ENCODE peak calls at places on chromosomes 2 and 18, in six cellular contexts. W is HepG2, M is A549, T is IMR-90, D is K562, I is GM12878. Y is an unnamed sample.

GRCh38 chr2:174597347-174598047 is at the start of gene WIPF1:
- DNase-seq in I (peak; percentile 93), M (no peak), T (peak; percentile 86), W (no peak), D (no peak), Y (no peak)

GRCh38 chr18:49178736-49179135 is 228.0 kb upstream of the SMAD7 start:
- DNase-seq in M (peak; percentile 10), D (peak; percentile 25), W (peak; percentile 36), I (no peak), T (peak; percentile 23), Y (peak; percentile 39)

GRCh38 chr2:241237047-241237446 is 48.6 kb downstream of the ANO7 start:
- DNase-seq in W (no peak), M (no peak), D (no peak), T (no peak), I (no peak), Y (no peak)

GRCh38 chr2:152254486-152254885 is 78.9 kb upstream of the STAM2 start:
- DNase-seq in M (no peak), T (no peak), W (no peak), I (no peak), D (no peak), Y (no peak)

GRCh38 chr2:220835563-220835962 is 736.5 kb downstream of the EPHA4 start:
- DNase-seq in W (no peak), I (no peak), T (peak; percentile 72), D (no peak), M (no peak), Y (no peak)

GRCh38 chr18:48667276-48668254 is 128.7 kb downstream of the CTIF start:
- DNase-seq in T (peak; percentile 49), D (no peak), I (no peak), W (peak; percentile 23), M (no peak), Y (peak; percentile 76)

GRCh38 chr2:209321581-209321980 is 102.3 kb upstream of the MAP2 start:
- DNase-seq in W (no peak), T (no peak), I (no peak), D (no peak), M (no peak), Y (no peak)

GRCh38 chr2:113886479-113887383 is 3.2 kb upstream of the ACTR3 start:
- DNase-seq in M (no peak), D (no peak), I (peak; percentile 98), W (peak; percentile 62), T (peak; percentile 94), Y (no peak)

GRCh38 chr2:133579295-133579694 is 11.0 kb upstream of the NCKAP5 start:
- DNase-seq in T (peak; percentile 80), W (no peak), M (no peak), I (no peak), D (no peak), Y (no peak)

GRCh38 chr2:29841386-29842004 is 79.9 kb downstream of the ALK start:
- DNase-seq in I (peak; percentile 7), M (peak; percentile 35), W (peak; percentile 30), T (peak; percentile 22), D (peak; percentile 65), Y (peak; percentile 60)

GRCh38 chr2:138846216-138846821 is 66.1 kb upstream of the NXPH2 start:
- DNase-seq in T (peak; percentile 7), I (no peak), W (peak; percentile 34), M (peak; percentile 39), D (peak; percentile 49), Y (peak; percentile 47)

GRCh38 chr2:38557217-38557616 is 45.5 kb downstream of the HNRNPLL start:
- DNase-seq in W (no peak), I (no peak), M (no peak), D (no peak), T (no peak), Y (no peak)

GRCh38 chr18:45197526-45197970 is 417.7 kb upstream of the SLC14A2 start:
- DNase-seq in M (no peak), T (peak; percentile 46), I (peak; percentile 88), W (no peak), D (no peak), Y (no peak)

GRCh38 chr2:121363632-121364420 is 78.8 kb upstream of the TFCP2L1 start:
- DNase-seq in T (peak; percentile 88), D (no peak), M (no peak), I (no peak), W (no peak), Y (no peak)

GRCh38 chr18:48974304-48975220 is 23.8 kb upstream of the SMAD7 start:
- DNase-seq in W (no peak), T (no peak), I (no peak), D (no peak), M (no peak), Y (peak; percentile 84)

DNA sequence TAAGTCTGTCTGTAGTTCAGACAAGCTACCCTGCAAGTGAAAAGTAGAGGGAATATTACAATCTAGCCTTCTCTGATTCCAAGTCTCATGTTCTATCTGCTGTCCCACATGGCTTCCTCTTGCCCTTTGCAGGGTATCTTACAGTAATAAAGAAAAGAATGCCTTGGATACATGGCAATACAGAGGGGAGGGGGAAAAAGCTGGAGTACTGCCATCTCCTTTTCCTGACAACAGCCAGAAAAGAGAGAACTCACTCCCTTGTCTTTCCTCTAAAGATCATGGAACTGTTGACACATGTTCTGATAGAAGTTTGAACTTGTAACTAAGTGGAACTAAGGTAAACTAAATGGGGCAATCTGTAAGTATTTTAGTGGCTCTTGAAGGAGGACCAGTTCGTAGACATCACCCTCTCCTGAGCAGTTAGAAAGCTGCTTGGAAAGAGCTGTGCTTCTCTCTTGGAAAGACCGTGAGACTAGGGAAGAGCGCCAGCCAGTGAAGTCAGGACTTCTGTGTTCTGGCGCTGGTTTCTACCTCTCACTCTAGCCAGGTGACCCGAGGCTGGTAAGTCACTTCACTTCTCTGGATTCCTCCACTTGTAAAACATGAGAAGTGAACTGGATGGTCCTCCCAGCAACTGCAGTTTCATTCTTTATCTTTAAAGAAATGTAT is 242.3 kb upstream of the FOSL2 start:
- DNase-seq in W (no peak), D (no peak), M (no peak), I (no peak), T (no peak), Y (no peak)
- TF ChIP-seq SMC3 in W (no peak), D (no peak), M (no peak), I (no peak), T (no peak), Y (no peak)

GRCh38 chr2:205644018-205644417 is 38.3 kb upstream of the NRP2 start:
- DNase-seq in M (no peak), D (no peak), T (peak; percentile 48), W (no peak), I (no peak), Y (no peak)
- TF ChIP-seq SMC3 in M (no peak), D (no peak), T (no peak), W (no peak), I (no peak), Y (no peak)

GRCh38 chr2:45925636-45926350 is 274.3 kb downstream of the PRKCE start:
- DNase-seq in T (no peak), D (no peak), I (no peak), M (no peak), W (no peak), Y (no peak)

GRCh38 chr2:45921921-45922320 is 270.4 kb downstream of the PRKCE start:
- DNase-seq in W (no peak), D (no peak), T (no peak), I (no peak), M (no peak), Y (no peak)

GRCh38 chr2:45923701-45924100 is 272.2 kb downstream of the PRKCE start:
- DNase-seq in D (no peak), I (no peak), W (no peak), T (no peak), M (no peak), Y (no peak)

GRCh38 chr2:45919711-45920111 is 268.2 kb downstream of the PRKCE start:
- DNase-seq in I (no peak), W (no peak), D (no peak), T (no peak), M (no peak), Y (no peak)

DNA sequence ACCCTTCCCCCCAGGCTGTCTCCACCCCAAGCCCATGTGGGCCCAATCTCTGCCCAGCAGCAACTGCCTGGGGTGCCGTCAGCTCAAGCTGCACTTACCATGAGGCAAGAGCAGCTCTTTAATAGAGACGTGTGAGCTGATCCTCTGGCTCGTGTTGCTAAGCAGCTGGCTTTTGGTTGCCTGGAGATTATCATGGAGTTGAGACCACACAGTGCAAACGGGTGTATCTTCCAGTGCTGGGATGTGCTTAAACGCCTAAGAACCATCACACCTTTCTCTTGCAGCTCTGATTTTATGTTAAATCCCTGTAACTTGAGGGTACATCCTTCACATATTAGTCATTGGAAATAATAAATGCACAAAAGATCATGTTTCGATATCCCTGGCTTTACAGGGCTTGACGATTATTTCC is 271.1 kb downstream of the PRKCE start:
- DNase-seq in M (no peak), I (no peak), T (peak; percentile 79), W (no peak), D (no peak), Y (peak; percentile 89)
- TF ChIP-seq SMC3 in M (no peak), I (no peak), T (no peak), W (no peak), D (no peak), Y (no peak)

GRCh38 chr18:35443847-35444246 is 53.9 kb downstream of the INO80C start:
- DNase-seq in T (no peak), M (no peak), W (no peak), D (no peak), I (no peak), Y (no peak)

GRCh38 chr18:35441857-35442595 is 55.7 kb downstream of the INO80C start:
- DNase-seq in D (no peak), W (no peak), I (no peak), T (no peak), M (no peak), Y (no peak)

GRCh38 chr18:35442701-35443100 is 55.1 kb downstream of the INO80C start:
- DNase-seq in T (no peak), I (no peak), W (no peak), D (no peak), M (no peak), Y (no peak)

GRCh38 chr18:35443434-35443833 is 54.3 kb downstream of the INO80C start:
- DNase-seq in D (no peak), M (no peak), I (no peak), T (no peak), W (no peak), Y (no peak)

DNA sequence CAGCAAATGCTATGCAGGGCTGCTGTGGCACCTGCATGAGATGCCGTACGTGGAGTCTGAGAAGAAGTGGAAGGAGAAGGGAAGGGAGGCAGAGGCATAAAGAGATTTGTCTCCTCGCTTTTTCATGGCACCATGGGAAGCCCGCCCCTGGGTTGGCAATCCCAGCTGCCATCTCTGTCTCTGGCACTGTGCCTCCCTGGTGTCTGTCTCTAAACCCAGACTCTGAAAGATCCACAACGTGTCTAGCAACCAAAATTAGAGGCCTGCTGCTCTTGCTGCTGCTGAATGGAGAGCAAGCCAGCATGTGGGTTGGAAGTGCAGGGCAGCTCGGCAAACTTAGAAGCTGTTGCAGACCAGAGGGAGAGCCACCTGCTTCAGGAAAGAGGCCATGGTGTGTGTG is 53.1 kb downstream of the INO80C start:
- DNase-seq in T (no peak), W (no peak), M (no peak), I (no peak), D (no peak), Y (no peak)
- TF ChIP-seq SMC3 in T (no peak), W (no peak), M (no peak), I (no peak), D (no peak), Y (no peak)

DNA sequence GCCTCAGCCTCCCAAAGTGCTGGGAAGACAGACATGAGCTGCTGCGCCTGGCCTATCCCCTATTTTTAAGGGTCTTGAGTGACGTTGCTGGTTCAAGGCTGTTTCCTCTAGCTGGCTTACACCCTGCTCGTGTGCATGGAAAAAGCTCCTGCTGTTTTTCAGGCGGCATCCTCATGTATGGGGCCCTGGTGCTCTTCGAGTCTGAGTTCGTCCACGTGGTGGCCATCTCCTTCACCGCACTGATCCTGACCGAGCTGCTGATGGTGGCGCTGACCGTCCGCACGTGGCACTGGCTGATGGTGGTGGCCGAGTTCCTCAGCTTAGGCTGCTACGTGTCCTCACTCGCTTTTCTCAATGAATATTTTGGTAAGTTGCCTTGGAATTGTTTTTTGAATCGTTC is 22.0 kb upstream of the NFATC1 start:
- DNase-seq in M (no peak), I (no peak), D (no peak), W (no peak), T (no peak), Y (no peak)
- TF ChIP-seq SMC3 in M (no peak), I (no peak), D (no peak), W (no peak), T (no peak), Y (no peak)